ENCODE peak calls at places on chromosomes 13 and 19, in five cellular contexts. D is mesenchymal stem cell, R is IMR-90, B is mesendoderm, K is H1. V is an unnamed sample.

GRCh38 chr13:88526853-88527215 is 855.7 kb downstream of the SLITRK5 start:
- DNase-seq in D (no peak), R (no peak), B (no peak), K (no peak), V (no peak)

GRCh38 chr19:56261145-56261544 is 11.4 kb upstream of the EDDM13 start:
- DNase-seq in D (no peak), R (no peak), B (peak; percentile 26), K (no peak), V (no peak)

GRCh38 chr19:14472202-14472961 is 2.8 kb downstream of the PTGER1 start:
- DNase-seq in D (peak; percentile 66), R (peak; percentile 18), B (peak; percentile 79), K (no peak), V (peak; percentile 74)

GRCh38 chr13:71252191-71252704 is 614.8 kb downstream of the DACH1 start:
- DNase-seq in D (peak; percentile 57), R (no peak), B (no peak), K (no peak), V (no peak)

GRCh38 chr19:50780753-50781480 is 9.3 kb upstream of the ACP4 start:
- DNase-seq in D (no peak), R (no peak), B (no peak), K (no peak), V (no peak)

GRCh38 chr13:113080901-113081521 is 24.6 kb upstream of the F7 start:
- DNase-seq in D (no peak), R (no peak), B (no peak), K (no peak), V (no peak)

GRCh38 chr19:291561-292280 is 518 bp upstream of the PLPP2 start:
- DNase-seq in D (no peak), R (no peak), B (no peak), K (no peak), V (no peak)

GRCh38 chr13:107770541-107770940 is 444.8 kb downstream of the LIG4 start:
- DNase-seq in D (no peak), R (no peak), B (no peak), K (no peak), V (peak; percentile 33)

GRCh38 chr19:57689750-57690149 is 8.0 kb downstream of the ZNF551 start:
- DNase-seq in D (no peak), R (no peak), B (no peak), K (no peak), V (no peak)

GRCh38 chr13:108220042-108220441 is 1.9 kb downstream of the ABHD13 start:
- DNase-seq in D (no peak), R (no peak), B (peak; percentile 36), K (no peak), V (no peak)

GRCh38 chr19:6713773-6714692 is 6.4 kb downstream of the C3 start:
- DNase-seq in D (no peak), R (no peak), B (no peak), K (no peak), V (no peak)

GRCh38 chr13:44578064-44578394 is 1.9 kb upstream of the TSC22D1 start:
- DNase-seq in D (no peak), R (no peak), B (peak; percentile 74), K (no peak), V (no peak)

GRCh38 chr13:40653558-40654318 is 12.7 kb downstream of the FOXO1 start:
- DNase-seq in D (peak; percentile 16), R (no peak), B (peak; percentile 79), K (no peak), V (no peak)

GRCh38 chr13:113616991-113617749 is 32.6 kb downstream of the TFDP1 start:
- DNase-seq in D (peak; percentile 30), R (peak; percentile 72), B (peak; percentile 72), K (peak; percentile 25), V (peak; percentile 62)

GRCh38 chr13:79392882-79393563 is 13.0 kb downstream of the RBM26 start:
- DNase-seq in D (peak; percentile 70), R (peak; percentile 68), B (no peak), K (no peak), V (no peak)

GRCh38 chr19:52664461-52664860 is 26.3 kb upstream of the ZNF83 start:
- DNase-seq in D (no peak), R (no peak), B (no peak), K (no peak), V (peak; percentile 20)

GRCh38 chr19:11735375-11735774 is 3.4 kb downstream of the ZNF823 start:
- DNase-seq in D (no peak), R (no peak), B (no peak), K (no peak), V (no peak)

GRCh38 chr13:72726721-72727416 is 560 bp downstream of the MZT1 start:
- DNase-seq in D (peak; percentile 26), R (no peak), B (peak; percentile 21), K (no peak), V (peak; percentile 9)

GRCh38 chr19:40241809-40242384 is 15.4 kb upstream of the CCNP start:
- DNase-seq in D (no peak), R (no peak), B (no peak), K (no peak), V (no peak)

GRCh38 chr13:102555914-102556553 is 40.8 kb upstream of the TPP2 start:
- DNase-seq in D (peak; percentile 31), R (peak; percentile 26), B (peak; percentile 53), K (no peak), V (peak; percentile 17)

GRCh38 chr19:13938361-13939027 is at the start of gene PODNL1:
- DNase-seq in D (peak; percentile 22), R (peak; percentile 53), B (no peak), K (no peak), V (no peak)

GRCh38 chr13:27037571-27037970 is 134.0 kb downstream of the USP12 start:
- DNase-seq in D (peak; percentile 68), R (no peak), B (no peak), K (no peak), V (no peak)

GRCh38 chr13:27037171-27037570 is 134.4 kb downstream of the USP12 start:
- DNase-seq in D (no peak), R (no peak), B (no peak), K (no peak), V (no peak)

GRCh38 chr13:27036236-27036981 is 135.2 kb downstream of the USP12 start:
- DNase-seq in D (peak; percentile 53), R (no peak), B (peak; percentile 31), K (no peak), V (no peak)

GRCh38 chr13:27034678-27035111 is 136.9 kb downstream of the USP12 start:
- DNase-seq in D (peak; percentile 41), R (no peak), B (peak; percentile 54), K (no peak), V (no peak)

DNA sequence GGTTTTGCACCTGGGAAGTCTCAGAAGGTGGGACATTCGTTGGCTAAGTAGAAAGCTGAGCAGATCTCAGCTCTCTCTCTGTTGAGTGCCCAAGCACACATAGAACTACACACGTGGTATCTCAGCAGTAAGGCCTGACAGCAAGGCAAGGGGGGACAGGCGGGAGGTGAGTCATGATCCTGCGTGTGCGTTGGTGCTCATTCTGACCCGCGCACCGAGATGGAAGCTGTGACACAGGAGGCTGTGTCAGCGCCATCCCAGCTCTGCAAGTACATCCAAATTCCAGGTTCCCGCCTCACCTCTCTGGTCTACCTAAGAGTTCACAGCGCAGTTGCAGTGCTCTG is 135.7 kb downstream of the USP12 start:
- DNase-seq in D (peak; percentile 88), R (peak; percentile 56), B (no peak), K (no peak), V (no peak)
- H2BK5ac ChIP-seq in D (no peak overlapping the region), R (no peak overlapping the region), B (no peak overlapping the region), K (peak overlapping the region; percentile 15), V (no peak overlapping the region)

GRCh38 chr19:44931541-44931940 is 10.5 kb upstream of the APOC4 start:
- DNase-seq in D (no peak), R (no peak), B (no peak), K (no peak), V (no peak)
- H2BK15ac ChIP-seq in D (peak overlapping the region; percentile 52), R (no peak overlapping the region), B (no peak overlapping the region), K (no peak overlapping the region), V (no peak overlapping the region)

GRCh38 chr13:33745370-33746324 is 72.3 kb upstream of the RFC3 start:
- DNase-seq in D (no peak), R (no peak), B (no peak), K (no peak), V (no peak)
- H3K4me2 ChIP-seq in D (no peak overlapping the region), R (no peak overlapping the region), B (no peak overlapping the region), K (no peak overlapping the region), V (no peak overlapping the region)

GRCh38 chr19:53768401-53768800 is 55.7 kb downstream of the NLRP12 start:
- DNase-seq in D (no peak), R (no peak), B (no peak), K (no peak), V (no peak)

GRCh38 chr19:53775524-53775923 is 48.6 kb downstream of the NLRP12 start:
- DNase-seq in D (no peak), R (no peak), B (no peak), K (no peak), V (no peak)

GRCh38 chr19:53772943-53773342 is 51.2 kb downstream of the NLRP12 start:
- DNase-seq in D (peak; percentile 42), R (peak; percentile 47), B (peak; percentile 93), K (no peak), V (peak; percentile 61)

GRCh38 chr19:53771133-53771532 is 53.0 kb downstream of the NLRP12 start:
- DNase-seq in D (no peak), R (no peak), B (peak; percentile 92), K (no peak), V (no peak)

DNA sequence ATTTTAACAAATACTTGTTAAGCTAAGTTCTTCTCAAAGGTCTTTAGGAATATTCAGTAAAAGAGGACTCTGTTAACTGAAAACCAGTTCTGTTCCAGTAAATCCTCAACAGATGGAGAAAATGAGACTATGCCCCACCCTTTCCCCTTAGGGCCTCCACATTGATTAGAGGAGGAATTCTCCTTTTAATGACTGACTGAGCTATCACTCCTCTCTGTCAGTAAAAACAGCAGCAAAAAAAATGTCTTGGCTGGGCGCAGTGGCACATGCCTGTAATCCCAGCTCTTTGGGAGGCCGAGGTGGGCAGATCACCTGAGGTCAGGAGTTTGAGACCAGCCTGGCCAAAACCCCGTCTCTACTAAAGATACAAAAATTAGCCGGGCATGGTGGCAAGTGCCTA is 50.1 kb downstream of the NLRP12 start:
- DNase-seq in D (no peak), R (no peak), B (peak; percentile 87), K (no peak), V (no peak)
- H2BK5ac ChIP-seq in D (no peak overlapping the region), R (no peak overlapping the region), B (peak overlapping the region; percentile 81), K (peak overlapping the region; percentile 27), V (no peak overlapping the region)

GRCh38 chr13:98039261-98039660 is 85.8 kb downstream of the IPO5 start:
- DNase-seq in D (no peak), R (no peak), B (no peak), K (no peak), V (no peak)

GRCh38 chr13:98035373-98035772 is 81.9 kb downstream of the IPO5 start:
- DNase-seq in D (no peak), R (no peak), B (no peak), K (no peak), V (no peak)

GRCh38 chr13:98044301-98044700 is 90.8 kb downstream of the IPO5 start:
- DNase-seq in D (no peak), R (no peak), B (peak; percentile 49), K (no peak), V (no peak)

GRCh38 chr13:98041081-98041820 is 87.8 kb downstream of the IPO5 start:
- DNase-seq in D (no peak), R (no peak), B (no peak), K (no peak), V (no peak)

GRCh38 chr13:98039964-98040363 is 86.5 kb downstream of the IPO5 start:
- DNase-seq in D (no peak), R (no peak), B (no peak), K (no peak), V (no peak)
- H2BK15ac ChIP-seq in D (peak overlapping the region; percentile 80), R (no peak overlapping the region), B (no peak overlapping the region), K (no peak overlapping the region), V (no peak overlapping the region)

GRCh38 chr19:17322854-17323253 is 11.8 kb downstream of the ANO8 start:
- DNase-seq in D (no peak), R (no peak), B (no peak), K (no peak), V (no peak)
- H3K4me2 ChIP-seq in D (no peak overlapping the region), R (no peak overlapping the region), B (no peak overlapping the region), K (no peak overlapping the region), V (no peak overlapping the region)